ENCODE peak calls at places on chromosomes 4 and X, in ten cellular contexts. F, Q, X, I, T, A, G, U, N and S are unnamed samples.

GRCh38 chr4:2042207-2042946 is 16.8 kb upstream of the NAT8L start:
- DNase-seq in X (no peak), Q (no peak), A (no peak), G (peak; percentile 69), U (no peak), T (peak; percentile 46), F (no peak), N (no peak), I (peak; percentile 19), S (peak; percentile 35)

GRCh38 chrX:48945517-48946348 is 11.7 kb downstream of the OTUD5 start:
- DNase-seq in I (peak; percentile 42), Q (peak; percentile 2), T (peak; percentile 53), A (peak; percentile 64), U (no peak), X (peak; percentile 3), G (peak; percentile 76), F (peak; percentile 53), N (peak; percentile 55), S (peak; percentile 47)

GRCh38 chr4:77196866-77197265 is 39.9 kb downstream of the CCNG2 start:
- DNase-seq in Q (no peak), T (no peak), F (no peak), U (peak; percentile 37), N (no peak), I (no peak), X (no peak), A (no peak), G (no peak), S (no peak)

GRCh38 chrX:1391370-1391706 is 575 bp downstream of the SLC25A6 start:
- DNase-seq in U (no peak), N (no peak), I (no peak), G (peak; percentile 97), Q (no peak), T (no peak), F (peak; percentile 76), X (no peak), A (peak; percentile 76), S (no peak)

GRCh38 chrX:76971393-76972376 is 475.5 kb upstream of the FGF16 start:
- DNase-seq in X (no peak), N (no peak), Q (peak; percentile 23), F (no peak), U (no peak), I (no peak), T (no peak), A (no peak), G (no peak), S (no peak)

GRCh38 chr4:27027428-27027827 is 166.8 kb downstream of the STIM2 start:
- DNase-seq in N (no peak), Q (no peak), U (no peak), G (no peak), I (no peak), A (no peak), X (no peak), T (no peak), F (no peak), S (no peak)

GRCh38 chr4:41256131-41256739 is 493 bp upstream of the UCHL1 start:
- DNase-seq in I (peak; percentile 37), F (no peak), A (no peak), Q (peak; percentile 47), N (no peak), X (peak; percentile 28), T (no peak), U (no peak), G (no peak), S (no peak)

GRCh38 chr4:157141976-157142375 is 66.0 kb downstream of the GLRB start:
- DNase-seq in N (no peak), X (no peak), U (no peak), A (no peak), G (no peak), F (no peak), T (no peak), I (no peak), Q (no peak), S (no peak)

GRCh38 chr4:179307297-179308136 is 1865.3 kb upstream of the AGA start:
- DNase-seq in Q (no peak), T (no peak), X (no peak), I (peak; percentile 23), A (peak; percentile 71), F (peak; percentile 60), G (peak; percentile 63), U (peak; percentile 1), N (no peak), S (no peak)

GRCh38 chrX:151174581-151175282 is 1.7 kb upstream of the GPR50 start:
- DNase-seq in A (no peak), N (no peak), I (no peak), Q (no peak), G (no peak), U (no peak), X (peak; percentile 42), T (no peak), F (no peak), S (no peak)

GRCh38 chr4:8761167-8761823 is 110.3 kb downstream of the HMX1 start:
- DNase-seq in Q (no peak), T (no peak), F (no peak), I (peak; percentile 45), N (peak; percentile 7), G (no peak), X (no peak), U (no peak), A (no peak), S (peak; percentile 10)

GRCh38 chr4:18366762-18367358 is 345.3 kb upstream of the LCORL start:
- DNase-seq in U (peak; percentile 13), Q (peak; percentile 37), N (no peak), G (peak; percentile 63), T (no peak), A (peak; percentile 59), F (peak; percentile 48), X (peak; percentile 13), I (peak; percentile 5), S (no peak)

GRCh38 chr4:6681191-6681590 is 12.5 kb upstream of the S100P start:
- DNase-seq in I (no peak), A (peak; percentile 46), Q (no peak), F (no peak), U (no peak), X (no peak), G (no peak), N (no peak), T (no peak), S (no peak)